ENCODE peak calls at places on chromosomes 13 and 19, in nine cellular contexts. I is psoas muscle, Y is fibroblast of lung, E is omental fat pad, P is tibial artery, O is GM12865, W is lower leg skin, V is breast epithelium, Q is cardiac fibroblast. T is an unnamed sample.

GRCh38 chr13:29471551-29471950 is 123.9 kb downstream of the SLC7A1 start:
- DNase-seq in I (no peak), Y (no peak), E (no peak), P (no peak), O (no peak), W (no peak), V (no peak), Q (no peak), T (no peak)

GRCh38 chr19:21143846-21144245 is 2.0 kb downstream of the ZNF431 start:
- DNase-seq in I (no peak), Y (no peak), E (no peak), P (no peak), O (no peak), W (no peak), V (no peak), Q (no peak), T (no peak)

GRCh38 chr13:74246398-74246975 is 112.3 kb upstream of the KLF12 start:
- DNase-seq in I (no peak), Y (peak), E (no peak), P (no peak), O (no peak), W (no peak), V (no peak), Q (peak), T (no peak)

GRCh38 chr13:28492527-28493367 is 2.2 kb downstream of the FLT1 start:
- DNase-seq in I (no peak), Y (no peak), E (no peak), P (no peak), O (no peak), W (no peak), V (no peak), Q (no peak), T (no peak)

GRCh38 chr13:45833663-45834062 is 17.9 kb downstream of the SIAH3 start:
- DNase-seq in I (peak), Y (peak), E (no peak), P (no peak), O (no peak), W (no peak), V (peak), Q (peak), T (peak)

GRCh38 chr13:99123101-99124045 is 77.3 kb upstream of the UBAC2 start:
- DNase-seq in I (no peak), Y (peak), E (no peak), P (no peak), O (no peak), W (no peak), V (no peak), Q (no peak), T (no peak)

GRCh38 chr19:12596927-12597548 is 13.6 kb downstream of the ZNF490 start:
- DNase-seq in I (no peak), Y (no peak), E (no peak), P (peak), O (no peak), W (no peak), V (no peak), Q (no peak), T (no peak)

GRCh38 chr19:7743425-7743841 is 3.9 kb downstream of the CD209 start:
- DNase-seq in I (no peak), Y (no peak), E (no peak), P (no peak), O (peak), W (no peak), V (no peak), Q (no peak), T (no peak)

GRCh38 chr13:79581870-79582315 is 100.9 kb downstream of the NDFIP2 start:
- DNase-seq in I (peak), Y (peak), E (no peak), P (no peak), O (no peak), W (peak), V (no peak), Q (peak), T (no peak)

GRCh38 chr19:19434483-19435045 is 29.1 kb downstream of the GATAD2A start:
- DNase-seq in I (peak), Y (peak), E (no peak), P (peak), O (no peak), W (no peak), V (no peak), Q (peak), T (no peak)

GRCh38 chr19:34254552-34255432 is at the start of gene GARRE1:
- DNase-seq in I (peak), Y (peak), E (no peak), P (no peak), O (peak), W (no peak), V (no peak), Q (peak), T (peak)

GRCh38 chr13:71935166-71935840 is 68.3 kb upstream of the DACH1 start:
- DNase-seq in I (no peak), Y (no peak), E (no peak), P (no peak), O (no peak), W (no peak), V (no peak), Q (no peak), T (no peak)

GRCh38 chr19:55114566-55115145 is 2.8 kb downstream of the PPP1R12C start:
- DNase-seq in I (peak), Y (no peak), E (no peak), P (no peak), O (no peak), W (no peak), V (no peak), Q (no peak), T (no peak)

GRCh38 chr13:107099661-107100060 is 531.7 kb upstream of the ARGLU1 start:
- DNase-seq in I (no peak), Y (peak), E (no peak), P (no peak), O (no peak), W (no peak), V (no peak), Q (no peak), T (no peak)

GRCh38 chr13:50080158-50080855 is 65.1 kb downstream of the KCNRG start:
- DNase-seq in I (no peak), Y (peak), E (no peak), P (peak), O (peak), W (no peak), V (no peak), Q (peak), T (no peak)

GRCh38 chr19:15476334-15476733 is 3.0 kb downstream of the PGLYRP2 start:
- DNase-seq in I (no peak), Y (no peak), E (no peak), P (no peak), O (no peak), W (no peak), V (no peak), Q (no peak), T (no peak)

GRCh38 chr19:29528350-29528945 is 2.7 kb downstream of the VSTM2B start:
- DNase-seq in I (peak), Y (peak), E (peak), P (no peak), O (peak), W (no peak), V (no peak), Q (peak), T (peak)

GRCh38 chr19:13025819-13026477 is 30.7 kb downstream of the NFIX start:
- DNase-seq in I (no peak), Y (no peak), E (no peak), P (peak), O (no peak), W (no peak), V (no peak), Q (no peak), T (no peak)

GRCh38 chr19:17259118-17259780 is 5.3 kb downstream of the USHBP1 start:
- DNase-seq in I (no peak), Y (no peak), E (no peak), P (no peak), O (no peak), W (no peak), V (no peak), Q (no peak), T (no peak)

GRCh38 chr19:916645-917322 is 349 bp upstream of the KISS1R start:
- DNase-seq in I (no peak), Y (no peak), E (no peak), P (no peak), O (no peak), W (no peak), V (no peak), Q (no peak), T (no peak)

GRCh38 chr19:5959260-5960004 is 18.5 kb downstream of the RANBP3 start:
- DNase-seq in I (no peak), Y (no peak), E (no peak), P (no peak), O (no peak), W (no peak), V (no peak), Q (no peak), T (no peak)

GRCh38 chr13:98450495-98451167 is 126.3 kb downstream of the STK24 start:
- DNase-seq in I (peak), Y (no peak), E (no peak), P (peak), O (no peak), W (no peak), V (no peak), Q (no peak), T (no peak)

GRCh38 chr19:56119585-56119978 is 1.5 kb downstream of the ZNF787 start:
- DNase-seq in I (peak), Y (no peak), E (no peak), P (no peak), O (no peak), W (peak), V (no peak), Q (no peak), T (peak)

GRCh38 chr13:113116206-113116800 is 6.3 kb upstream of the F10 start:
- DNase-seq in I (no peak), Y (no peak), E (no peak), P (peak), O (no peak), W (peak), V (no peak), Q (no peak), T (no peak)

GRCh38 chr19:51983361-51983760 is 3.3 kb downstream of the ZNF350 start:
- DNase-seq in I (no peak), Y (no peak), E (no peak), P (no peak), O (no peak), W (no peak), V (no peak), Q (no peak), T (no peak)

GRCh38 chr19:51986309-51987291 is at the start of gene ZNF350:
- DNase-seq in I (peak), Y (peak), E (peak), P (peak), O (peak), W (peak), V (peak), Q (peak), T (peak)
- TF ChIP-seq CTCF in I (no peak), Y (no peak), E (no peak), P (no peak), O (no peak), W (no peak), V (no peak), Q (no peak), T (no peak)

DNA sequence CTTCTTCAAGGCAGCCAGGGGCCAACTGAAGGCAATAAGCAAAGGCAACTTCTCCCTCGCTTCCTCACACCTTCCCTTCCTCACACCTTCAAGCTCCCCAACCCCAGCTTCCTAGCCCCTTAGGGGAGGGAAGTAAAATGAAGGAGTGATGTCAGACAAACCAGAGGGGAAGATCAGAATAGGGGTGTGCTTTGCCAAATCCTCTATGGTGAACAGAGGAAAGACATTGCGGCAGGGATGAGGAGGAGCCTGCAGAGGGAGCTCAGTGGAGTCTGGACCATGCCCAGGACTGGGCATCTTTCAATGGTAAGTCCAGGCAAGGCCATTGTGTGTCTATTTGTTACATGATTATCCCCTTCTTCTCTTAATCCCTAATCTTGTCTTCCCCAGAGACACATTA is 164.0 kb downstream of the TSHZ3 start:
- DNase-seq in I (no peak), Y (no peak), E (no peak), P (no peak), O (no peak), W (peak), V (no peak), Q (peak), T (no peak)
- TF ChIP-seq CTCF in I (no peak), Y (no peak), E (no peak), P (no peak), O (no peak), W (no peak), V (no peak), Q (no peak), T (no peak)

GRCh38 chr13:34002141-34002540 is 184.2 kb downstream of the RFC3 start:
- DNase-seq in I (no peak), Y (no peak), E (no peak), P (no peak), O (no peak), W (no peak), V (no peak), Q (no peak), T (no peak)

GRCh38 chr13:34003712-34004111 is 185.8 kb downstream of the RFC3 start:
- DNase-seq in I (no peak), Y (no peak), E (no peak), P (no peak), O (no peak), W (no peak), V (no peak), Q (no peak), T (no peak)

GRCh38 chr13:34001357-34001756 is 183.4 kb downstream of the RFC3 start:
- DNase-seq in I (no peak), Y (no peak), E (no peak), P (no peak), O (no peak), W (no peak), V (no peak), Q (no peak), T (no peak)

GRCh38 chr13:33999830-34000605 is 182.1 kb downstream of the RFC3 start:
- DNase-seq in I (no peak), Y (no peak), E (no peak), P (no peak), O (no peak), W (no peak), V (no peak), Q (no peak), T (no peak)

DNA sequence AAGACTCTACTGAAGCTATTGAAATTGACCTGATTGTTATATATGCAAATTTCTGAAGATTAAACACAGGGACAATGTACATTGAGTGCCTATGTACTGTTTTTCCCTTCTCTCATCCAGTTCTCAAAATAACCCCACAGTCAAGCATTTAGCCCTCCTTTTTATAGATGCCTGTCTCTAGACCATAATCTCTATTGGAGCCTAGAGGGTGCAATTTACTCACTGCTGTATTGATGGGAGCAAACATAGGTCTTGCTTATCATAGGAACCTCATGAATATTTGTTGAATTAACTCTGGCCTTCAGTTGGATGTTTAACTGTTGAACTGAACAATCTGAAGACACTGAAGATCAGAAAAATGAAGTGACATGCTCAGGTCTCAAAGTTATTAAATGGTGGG is 183.0 kb downstream of the RFC3 start:
- DNase-seq in I (no peak), Y (no peak), E (no peak), P (no peak), O (no peak), W (no peak), V (no peak), Q (no peak), T (no peak)
- TF ChIP-seq CTCF in I (no peak), Y (no peak), E (no peak), P (no peak), O (no peak), W (no peak), V (no peak), Q (no peak), T (no peak)

GRCh38 chr19:51808333-51808986 is 13.5 kb downstream of the FPR3 start:
- DNase-seq in I (no peak), Y (peak), E (no peak), P (no peak), O (no peak), W (no peak), V (no peak), Q (peak), T (no peak)
- TF ChIP-seq CTCF in I (no peak), Y (no peak), E (no peak), P (no peak), O (no peak), W (no peak), V (no peak), Q (peak), T (no peak)

DNA sequence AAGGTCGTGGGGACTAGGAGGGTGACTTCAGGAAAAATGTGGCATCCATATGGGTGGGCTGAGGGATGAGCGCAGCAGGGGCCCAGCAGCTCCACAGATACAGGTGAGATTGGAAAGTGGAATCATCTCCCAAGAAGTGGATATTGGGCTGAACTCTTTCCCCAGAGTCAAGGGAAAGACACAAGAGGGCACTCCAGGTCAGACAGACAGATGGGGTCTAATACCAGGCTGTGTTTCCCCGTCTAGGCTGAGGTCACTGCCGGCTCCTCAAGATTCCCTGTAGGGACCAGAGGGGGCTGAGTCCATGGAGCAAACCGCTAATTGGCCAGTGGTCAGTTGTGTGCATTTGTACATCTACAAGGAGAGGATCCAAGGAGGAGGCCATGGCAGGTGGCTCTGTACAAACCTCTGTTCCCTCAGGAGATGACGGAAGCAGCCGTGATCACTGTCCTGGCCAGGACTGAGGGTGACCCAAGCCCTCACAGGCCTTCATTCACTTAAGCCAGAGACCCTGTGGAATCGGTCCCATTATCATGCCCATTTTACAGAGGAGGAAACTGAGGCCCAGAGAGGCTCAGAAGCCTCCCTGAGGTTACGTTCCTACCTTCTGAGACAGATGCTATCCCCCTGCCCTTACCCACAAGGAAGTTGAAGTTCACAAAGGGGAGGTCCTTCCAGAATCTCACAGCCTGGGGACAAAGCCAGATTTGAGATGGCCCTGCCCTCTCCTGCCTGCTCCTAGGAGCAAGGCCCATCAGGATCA is 14.9 kb upstream of the IGLON5 start:
- DNase-seq in I (no peak), Y (no peak), E (no peak), P (no peak), O (no peak), W (no peak), V (no peak), Q (no peak), T (no peak)
- TF ChIP-seq CTCF in I (no peak), Y (no peak), E (no peak), P (no peak), O (peak), W (no peak), V (no peak), Q (no peak), T (no peak)

GRCh38 chr13:51912091-51912490 is 50.3 kb downstream of the CCDC70 start:
- DNase-seq in I (no peak), Y (no peak), E (no peak), P (no peak), O (no peak), W (peak), V (no peak), Q (peak), T (no peak)
- TF ChIP-seq CTCF in I (no peak), Y (no peak), E (no peak), P (no peak), O (no peak), W (no peak), V (no peak), Q (no peak), T (no peak)

GRCh38 chr19:51407631-51408131 is 9.8 kb downstream of the SIGLEC10 start:
- DNase-seq in I (no peak), Y (peak), E (no peak), P (no peak), O (peak), W (no peak), V (no peak), Q (peak), T (peak)
- TF ChIP-seq CTCF in I (peak), Y (peak), E (no peak), P (peak), O (peak), W (no peak), V (no peak), Q (peak), T (peak)

DNA sequence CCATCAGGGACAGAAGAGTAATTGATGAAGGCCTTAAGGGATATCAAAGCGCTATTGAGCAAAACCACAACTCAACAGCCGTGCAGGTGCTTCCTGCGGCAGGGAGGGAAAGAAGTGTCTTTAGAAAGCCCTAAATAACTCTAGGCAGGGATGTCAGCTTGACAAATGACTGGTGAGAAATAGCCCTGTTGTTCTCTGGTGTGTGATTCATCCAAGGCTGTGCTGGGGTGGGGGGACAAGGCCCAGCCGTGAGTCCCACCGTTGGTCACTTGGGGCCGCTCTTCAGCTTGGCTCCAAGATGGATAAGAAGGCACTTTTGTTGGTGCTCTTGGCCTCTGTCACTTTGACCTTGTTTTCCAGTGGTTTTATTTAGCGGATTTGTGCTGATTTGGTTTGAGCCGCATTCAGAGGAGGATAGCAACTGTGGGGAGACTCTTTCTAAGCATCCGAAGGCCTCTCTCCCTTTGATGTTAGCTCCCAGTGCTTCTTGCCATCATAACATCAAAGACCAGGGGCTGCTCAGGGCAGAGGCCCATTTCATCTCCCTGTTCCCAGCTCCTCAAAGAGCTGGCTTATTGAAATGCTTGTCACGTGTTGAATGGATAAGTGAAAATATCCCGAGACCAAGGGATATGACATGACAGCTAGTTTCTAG is 130.3 kb upstream of the SERP2 start:
- DNase-seq in I (peak), Y (peak), E (no peak), P (no peak), O (peak), W (no peak), V (no peak), Q (peak), T (peak)
- TF ChIP-seq CTCF in I (peak), Y (no peak), E (no peak), P (no peak), O (peak), W (no peak), V (peak), Q (peak), T (no peak)

GRCh38 chr13:37427843-37428494 is 170.6 kb downstream of the POSTN start:
- DNase-seq in I (no peak), Y (no peak), E (no peak), P (no peak), O (no peak), W (no peak), V (no peak), Q (peak), T (no peak)
- TF ChIP-seq CTCF in I (no peak), Y (no peak), E (no peak), P (no peak), O (no peak), W (no peak), V (no peak), Q (no peak), T (no peak)